ENCODE peak calls at places on chromosomes 11 and 22, in four cellular contexts. One of them, this sample, is unnamed.

GRCh38 chr22:50535113-50535512 is 5.3 kb upstream of the TYMP start:
- DNase-seq in HepG2: no peak
- DNase-seq in GM12878: no peak
- DNase-seq in K562: no peak
- DNase-seq in this sample: no peak

GRCh38 chr11:75919525-75919924 is 104.5 kb downstream of the UVRAG start:
- DNase-seq in HepG2: no peak
- DNase-seq in GM12878: no peak
- DNase-seq in K562: no peak
- DNase-seq in this sample: no peak

GRCh38 chr11:94449029-94449428 is 44.6 kb downstream of the MRE11 start:
- DNase-seq in HepG2: no peak
- DNase-seq in GM12878: no peak
- DNase-seq in K562: no peak
- DNase-seq in this sample: no peak

GRCh38 chr11:118232659-118233058 is 7.8 kb upstream of the JAML start:
- DNase-seq in GM12878: no peak
- DNase-seq in HepG2: peak
- DNase-seq in K562: no peak
- DNase-seq in this sample: no peak

GRCh38 chr11:109362059-109362458 is 59.9 kb upstream of the C11orf87 start:
- DNase-seq in K562: no peak
- DNase-seq in GM12878: no peak
- DNase-seq in HepG2: no peak
- DNase-seq in this sample: no peak

GRCh38 chr22:48884786-48885185 is 942.9 kb downstream of the BRD1 start:
- DNase-seq in GM12878: no peak
- DNase-seq in K562: no peak
- DNase-seq in HepG2: no peak
- DNase-seq in this sample: no peak

GRCh38 chr22:40396882-40397281 is 26.5 kb downstream of the SGSM3 start:
- DNase-seq in K562: no peak
- DNase-seq in GM12878: no peak
- DNase-seq in HepG2: no peak
- DNase-seq in this sample: peak

GRCh38 chr22:48756146-48757111 is 1071.2 kb downstream of the BRD1 start:
- DNase-seq in K562: no peak
- DNase-seq in HepG2: no peak
- DNase-seq in GM12878: no peak
- DNase-seq in this sample: no peak

GRCh38 chr22:44822479-44822878 is 70.1 kb downstream of the ARHGAP8 start:
- DNase-seq in K562: no peak
- DNase-seq in HepG2: no peak
- DNase-seq in GM12878: no peak
- DNase-seq in this sample: no peak

GRCh38 chr22:27019827-27020226 is 362.4 kb downstream of the MIAT start:
- DNase-seq in K562: no peak
- DNase-seq in HepG2: no peak
- DNase-seq in GM12878: no peak
- DNase-seq in this sample: no peak

GRCh38 chr11:68932358-68932757 is 28.7 kb downstream of the IGHMBP2 start:
- DNase-seq in HepG2: no peak
- DNase-seq in GM12878: no peak
- DNase-seq in K562: no peak
- DNase-seq in this sample: no peak

GRCh38 chr11:120219935-120220746 is 9.3 kb downstream of the OAF start:
- DNase-seq in GM12878: no peak
- DNase-seq in HepG2: no peak
- DNase-seq in K562: no peak
- DNase-seq in this sample: no peak
- TF ChIP-seq TARDBP in GM12878: no peak
- TF ChIP-seq TARDBP in HepG2: no peak
- TF ChIP-seq TARDBP in K562: no peak
- TF ChIP-seq TARDBP in this sample: no peak

DNA sequence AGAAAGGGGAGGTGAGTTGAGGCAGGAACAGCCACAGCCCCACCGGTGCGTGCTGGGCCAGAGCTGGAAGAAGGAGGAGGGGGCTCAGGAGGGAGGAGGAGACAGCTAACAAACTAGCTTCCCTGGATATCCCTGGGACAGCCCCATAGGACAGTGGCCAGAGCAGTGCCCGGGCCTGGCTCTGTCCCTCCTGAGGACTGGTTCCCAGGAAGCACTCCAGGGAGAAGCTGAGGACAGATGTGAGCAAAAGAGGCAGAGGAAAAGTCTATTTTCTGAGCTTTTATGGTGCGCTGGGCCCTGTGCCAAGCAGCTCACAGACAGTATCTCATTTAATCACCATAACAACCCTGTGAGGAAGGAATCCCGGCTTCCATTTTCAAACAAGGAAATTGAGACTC is 8.3 kb downstream of the DCHS1 start:
- DNase-seq in GM12878: no peak
- DNase-seq in HepG2: no peak
- DNase-seq in K562: no peak
- DNase-seq in this sample: no peak
- TF ChIP-seq TARDBP in GM12878: no peak
- TF ChIP-seq TARDBP in HepG2: no peak
- TF ChIP-seq TARDBP in K562: no peak
- TF ChIP-seq TARDBP in this sample: no peak

GRCh38 chr22:46035742-46036557 is 59.0 kb upstream of the WNT7B start:
- DNase-seq in GM12878: peak
- DNase-seq in HepG2: peak
- DNase-seq in K562: peak
- DNase-seq in this sample: peak

GRCh38 chr22:46038174-46038487 is 61.2 kb upstream of the WNT7B start:
- DNase-seq in K562: no peak
- DNase-seq in HepG2: no peak
- DNase-seq in GM12878: no peak
- DNase-seq in this sample: no peak

GRCh38 chr22:46035380-46035741 is 58.4 kb upstream of the WNT7B start:
- DNase-seq in HepG2: no peak
- DNase-seq in GM12878: no peak
- DNase-seq in K562: no peak
- DNase-seq in this sample: no peak

GRCh38 chr22:46038516-46039430 is 61.8 kb upstream of the WNT7B start:
- DNase-seq in GM12878: no peak
- DNase-seq in K562: no peak
- DNase-seq in HepG2: no peak
- DNase-seq in this sample: no peak

DNA sequence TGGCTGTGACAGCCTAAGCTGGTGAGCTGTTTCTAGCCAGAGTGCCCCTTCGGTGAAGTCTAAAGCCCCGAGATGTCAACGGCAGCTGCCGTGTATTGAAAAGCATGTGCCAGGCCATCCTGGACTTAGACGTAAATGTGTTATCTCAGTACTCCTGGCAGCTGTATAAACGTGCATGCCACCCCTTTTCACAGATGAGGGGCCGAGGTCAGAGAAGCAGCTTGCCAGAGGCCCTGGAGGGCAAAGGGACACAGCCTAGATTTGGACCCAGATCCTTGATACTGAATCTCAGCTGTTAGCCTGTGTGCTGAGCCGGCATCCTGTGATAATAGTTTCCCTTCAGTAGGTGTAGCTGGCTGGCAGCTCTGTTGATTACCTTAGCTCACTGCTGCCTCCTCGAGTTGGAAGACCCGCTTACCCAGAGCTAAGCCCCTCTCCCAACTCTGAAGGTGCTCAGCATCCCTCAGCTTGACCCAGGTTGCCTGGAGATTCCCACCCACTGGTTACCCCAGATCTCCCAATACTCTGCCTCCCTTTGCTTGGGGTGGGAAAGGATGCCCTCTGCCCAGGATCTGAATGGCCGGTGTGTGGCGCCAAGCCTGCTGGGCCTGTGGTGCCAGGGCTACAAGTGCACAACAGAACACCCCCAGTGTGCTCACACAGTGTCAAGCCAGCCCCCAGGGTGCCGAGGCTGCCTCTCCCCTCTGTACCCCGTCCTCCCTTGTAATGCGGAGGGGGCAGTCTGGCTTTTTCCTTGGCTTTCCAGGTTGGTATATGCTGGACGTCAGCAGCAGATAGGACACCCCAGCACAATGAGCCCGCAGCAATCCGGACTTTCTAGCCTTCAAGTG is 59.8 kb upstream of the WNT7B start:
- DNase-seq in K562: peak
- DNase-seq in HepG2: peak
- DNase-seq in GM12878: no peak
- DNase-seq in this sample: peak
- TF ChIP-seq TARDBP in K562: no peak
- TF ChIP-seq TARDBP in HepG2: no peak
- TF ChIP-seq TARDBP in GM12878: no peak
- TF ChIP-seq TARDBP in this sample: no peak

GRCh38 chr11:55345306-55345705 is 2.3 kb downstream of the OR4A16 start:
- DNase-seq in HepG2: no peak
- DNase-seq in K562: no peak
- DNase-seq in GM12878: no peak
- DNase-seq in this sample: no peak

DNA sequence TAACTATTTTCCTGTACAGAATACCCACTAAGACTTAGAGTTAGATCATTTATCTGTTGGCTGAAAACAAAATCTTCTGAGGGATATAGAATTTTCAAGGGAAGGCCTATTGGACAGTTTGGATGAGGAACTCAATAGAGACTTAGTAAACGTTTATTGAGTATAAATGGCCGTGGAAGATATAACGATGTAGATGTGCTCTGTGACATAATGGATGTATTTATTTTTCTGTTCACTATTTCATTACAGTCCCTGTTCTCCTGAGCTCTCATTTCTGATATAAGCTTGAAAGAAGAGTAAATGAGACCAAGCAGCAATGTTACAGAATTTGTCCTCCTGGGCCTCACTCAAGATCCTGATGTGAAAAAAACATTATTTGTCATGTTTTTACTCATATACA is at the start of gene OR4A16:
- DNase-seq in GM12878: no peak
- DNase-seq in HepG2: no peak
- DNase-seq in K562: no peak
- DNase-seq in this sample: no peak
- TF ChIP-seq TARDBP in GM12878: no peak
- TF ChIP-seq TARDBP in HepG2: no peak
- TF ChIP-seq TARDBP in K562: no peak
- TF ChIP-seq TARDBP in this sample: no peak

GRCh38 chr11:110907629-110908028 is 195.4 kb upstream of the ARHGAP20 start:
- DNase-seq in K562: no peak
- DNase-seq in GM12878: no peak
- DNase-seq in HepG2: no peak
- DNase-seq in this sample: no peak
- TF ChIP-seq TARDBP in K562: no peak
- TF ChIP-seq TARDBP in GM12878: no peak
- TF ChIP-seq TARDBP in HepG2: no peak
- TF ChIP-seq TARDBP in this sample: no peak

DNA sequence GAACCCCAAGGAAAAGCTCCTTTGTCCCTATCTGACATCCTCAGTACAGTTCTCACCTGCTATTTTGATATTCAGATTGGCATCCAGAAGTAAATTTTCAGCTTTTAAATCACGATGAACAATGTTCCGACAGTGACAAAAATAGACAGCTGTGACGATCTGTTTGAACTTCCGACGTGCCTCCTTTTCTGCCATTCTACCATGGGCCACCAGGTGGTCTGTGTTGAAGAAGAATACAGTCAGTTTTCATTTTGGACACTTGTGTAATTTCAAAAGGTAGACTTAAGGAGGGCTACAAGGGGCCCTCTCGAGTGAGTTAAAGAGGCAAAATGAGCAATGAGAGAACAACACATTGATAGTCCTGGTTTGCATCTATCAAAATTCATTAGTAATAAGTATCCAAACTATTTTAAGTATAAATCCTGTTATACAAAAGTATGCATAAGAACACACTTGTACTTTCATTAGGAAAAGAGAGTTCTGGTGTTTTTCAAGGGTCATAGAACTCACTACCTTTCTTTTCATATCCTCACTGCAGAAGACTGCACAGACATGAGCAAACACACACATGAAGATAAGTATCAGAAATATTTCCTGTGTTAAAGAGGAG is 89.8 kb upstream of the APOA1 start:
- DNase-seq in HepG2: peak
- DNase-seq in GM12878: no peak
- DNase-seq in K562: peak
- DNase-seq in this sample: peak
- TF ChIP-seq TARDBP in HepG2: no peak
- TF ChIP-seq TARDBP in GM12878: no peak
- TF ChIP-seq TARDBP in K562: no peak
- TF ChIP-seq TARDBP in this sample: no peak

GRCh38 chr11:108241370-108242037 is 18.6 kb downstream of the ATM start:
- DNase-seq in GM12878: no peak
- DNase-seq in K562: no peak
- DNase-seq in HepG2: no peak
- DNase-seq in this sample: no peak
- TF ChIP-seq TARDBP in GM12878: no peak
- TF ChIP-seq TARDBP in K562: no peak
- TF ChIP-seq TARDBP in HepG2: no peak
- TF ChIP-seq TARDBP in this sample: no peak

GRCh38 chr11:38252620-38253019 is 1654.6 kb upstream of the RAG2 start:
- DNase-seq in HepG2: no peak
- DNase-seq in GM12878: no peak
- DNase-seq in K562: no peak
- DNase-seq in this sample: no peak
- TF ChIP-seq TARDBP in HepG2: no peak
- TF ChIP-seq TARDBP in GM12878: no peak
- TF ChIP-seq TARDBP in K562: no peak
- TF ChIP-seq TARDBP in this sample: no peak

This sample was measured in HEK293T.